ENCODE peak calls at places on chromosomes 11 and 22, in four cellular contexts. E is H1, N is mesendoderm, T is IMR-90. G is an unnamed sample.

GRCh38 chr11:115348404-115348803 is 155.8 kb downstream of the CADM1 start:
- DNase-seq in E (no peak), N (no peak), T (no peak), G (no peak)

GRCh38 chr11:2716376-2717095 is 16.7 kb upstream of the KCNQ1OT1 start:
- DNase-seq in E (no peak), N (no peak), T (no peak), G (no peak)

GRCh38 chr11:20156280-20156875 is 3.9 kb downstream of the DBX1 start:
- DNase-seq in E (peak; percentile 87), N (peak; percentile 54), T (no peak), G (peak; percentile 86)

GRCh38 chr11:110762596-110762995 is 50.4 kb upstream of the ARHGAP20 start:
- DNase-seq in E (no peak), N (no peak), T (peak; percentile 49), G (no peak)

GRCh38 chr11:64372021-64372420 is 13.1 kb downstream of the RPS6KA4 start:
- DNase-seq in E (no peak), N (no peak), T (no peak), G (no peak)

GRCh38 chr11:17599460-17599925 is 52.4 kb downstream of the OTOG start:
- DNase-seq in E (no peak), N (no peak), T (no peak), G (no peak)

GRCh38 chr11:75261474-75261847 is 20.9 kb downstream of the TPBGL start:
- DNase-seq in E (no peak), N (no peak), T (no peak), G (peak; percentile 25)

GRCh38 chr11:122779047-122779629 is 59.2 kb upstream of the CRTAM start:
- DNase-seq in E (no peak), N (peak; percentile 37), T (no peak), G (no peak)

GRCh38 chr22:47806894-47807293 is 1044.4 kb downstream of the TBC1D22A start:
- DNase-seq in E (no peak), N (no peak), T (no peak), G (no peak)

GRCh38 chr11:79076526-79077115 is 364.2 kb downstream of the TENM4 start:
- DNase-seq in E (no peak), N (peak; percentile 50), T (no peak), G (no peak)

GRCh38 chr11:64866173-64866491 is 12.3 kb downstream of the EHD1 start:
- DNase-seq in E (no peak), N (no peak), T (no peak), G (no peak)

GRCh38 chr11:64343740-64344133 is 3.7 kb downstream of the CCDC88B start:
- DNase-seq in E (no peak), N (no peak), T (no peak), G (peak; percentile 64)

GRCh38 chr11:105740164-105740903 is 130.5 kb downstream of the GRIA4 start:
- DNase-seq in E (no peak), N (no peak), T (no peak), G (no peak)

GRCh38 chr11:11373934-11374333 is 20.9 kb upstream of the CSNK2A3 start:
- DNase-seq in E (no peak), N (peak; percentile 68), T (no peak), G (no peak)

GRCh38 chr11:13055200-13055599 is 46.1 kb downstream of the RASSF10 start:
- DNase-seq in E (no peak), N (no peak), T (no peak), G (no peak)

GRCh38 chr11:74055938-74056337 is 47.1 kb upstream of the UCP3 start:
- DNase-seq in E (no peak), N (peak; percentile 19), T (peak; percentile 88), G (no peak)

GRCh38 chr22:40526960-40527359 is 109.6 kb downstream of the MRTFA start:
- DNase-seq in E (no peak), N (no peak), T (no peak), G (no peak)
- H2BK5ac ChIP-seq in E (no peak overlapping the region), N (no peak overlapping the region), T (peak overlapping the region; percentile 24), G (no peak overlapping the region)

GRCh38 chr11:128520886-128521696 is 66.3 kb downstream of the ETS1 start:
- DNase-seq in E (no peak), N (no peak), T (no peak), G (no peak)
- H3K4me1 ChIP-seq in E (peaks cover 2% of the 10 kb centered on the region), N (peaks cover 9% of the 10 kb centered on the region), T (peaks cover 35% of the 10 kb centered on the region), G (peaks cover 2% of the 10 kb centered on the region)

DNA sequence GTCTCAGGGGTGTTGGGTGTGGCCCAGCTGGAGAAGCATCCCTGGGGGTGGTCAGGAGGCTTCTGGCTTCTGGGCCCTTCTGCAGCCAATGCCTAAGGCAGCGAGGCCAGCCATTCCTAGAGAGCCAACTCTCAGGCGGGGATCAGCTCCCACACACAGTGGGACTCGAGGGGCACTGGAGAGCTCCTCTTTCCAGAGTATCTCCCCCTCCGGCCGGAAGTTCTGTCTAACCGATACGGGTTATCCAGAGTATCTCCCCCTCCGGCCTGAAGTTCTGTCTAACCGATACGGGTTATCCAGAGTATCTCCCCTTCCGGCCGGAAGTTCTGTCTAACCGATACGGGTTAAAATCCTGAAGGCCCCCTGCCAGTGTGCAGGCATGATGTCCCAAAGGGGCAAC is 71.2 kb upstream of the B3GAT1 start:
- DNase-seq in E (no peak), N (no peak), T (no peak), G (peak; percentile 14)
- H4K5ac ChIP-seq in E (no peak overlapping the region), N (no peak overlapping the region), T (no peak overlapping the region), G (no peak overlapping the region)

GRCh38 chr11:102760355-102761035 is 19.9 kb downstream of the MMP10 start:
- DNase-seq in E (no peak), N (peak; percentile 46), T (peak; percentile 98), G (no peak)
- H2BK5ac ChIP-seq in E (no peak overlapping the region), N (no peak overlapping the region), T (peak overlapping the region; percentile 67), G (no peak overlapping the region)

GRCh38 chr11:27216268-27217149 is 146.5 kb downstream of the CCDC34 start:
- DNase-seq in E (peak; percentile 35), N (no peak), T (peak; percentile 75), G (no peak)
- H3K4me1 ChIP-seq in E (peaks cover 18% of the 10 kb centered on the region), N (peaks cover 9% of the 10 kb centered on the region), T (peaks cover 27% of the 10 kb centered on the region), G (peaks cover 4% of the 10 kb centered on the region)

GRCh38 chr11:124074554-124074953 is 33.4 kb upstream of the OR10G7 start:
- DNase-seq in E (no peak), N (no peak), T (no peak), G (no peak)

GRCh38 chr11:124077266-124077665 is 36.1 kb upstream of the OR10G7 start:
- DNase-seq in E (no peak), N (no peak), T (no peak), G (no peak)

GRCh38 chr11:124075492-124075840 is 34.3 kb upstream of the OR10G7 start:
- DNase-seq in E (no peak), N (no peak), T (no peak), G (no peak)

GRCh38 chr11:124078591-124078990 is 36.7 kb upstream of the VWA5A start:
- DNase-seq in E (no peak), N (no peak), T (no peak), G (no peak)

DNA sequence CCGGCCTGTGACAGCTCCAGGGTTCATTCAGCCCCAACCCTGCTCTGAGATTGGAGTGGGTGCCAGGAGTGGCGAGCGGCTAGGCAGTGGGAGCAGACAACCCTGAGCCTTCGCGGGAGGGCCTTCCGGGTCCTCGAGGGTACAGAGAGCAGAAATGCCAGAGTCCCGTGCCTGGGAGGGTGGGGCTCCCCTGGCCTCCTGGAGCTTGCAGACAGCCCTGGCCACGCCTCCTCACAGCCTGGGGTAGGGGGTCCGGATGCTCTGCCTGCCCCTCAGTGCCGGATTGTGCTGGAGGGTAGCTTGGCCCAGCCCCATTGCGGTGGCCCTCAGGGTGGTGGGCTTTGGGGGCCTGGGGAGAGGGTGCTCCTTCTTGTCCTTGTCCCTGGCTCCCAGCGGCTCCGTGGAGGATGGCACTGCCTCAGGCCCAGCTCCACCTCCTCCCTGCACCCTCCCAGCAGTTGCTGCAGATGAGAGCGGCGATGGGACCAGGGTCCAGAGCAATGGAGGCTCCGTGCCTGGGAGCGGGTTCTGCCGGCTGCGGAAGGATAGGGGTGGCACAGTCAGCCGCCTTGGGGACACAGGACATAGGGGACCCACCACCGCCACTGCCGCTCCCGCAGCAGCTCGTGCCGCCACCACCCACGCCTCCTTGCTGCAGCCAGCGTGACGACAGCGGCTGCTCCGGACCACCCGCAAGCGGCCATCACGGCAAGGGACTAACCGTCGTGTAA is 34.9 kb upstream of the OR10G7 start:
- DNase-seq in E (no peak), N (no peak), T (no peak), G (peak; percentile 44)
- H4K5ac ChIP-seq in E (no peak overlapping the region), N (no peak overlapping the region), T (no peak overlapping the region), G (no peak overlapping the region)

GRCh38 chr11:32462296-32462695 is 27.0 kb upstream of the WT1 start:
- DNase-seq in E (no peak), N (no peak), T (no peak), G (no peak)
- H2BK5ac ChIP-seq in E (no peak overlapping the region), N (no peak overlapping the region), T (no peak overlapping the region), G (no peak overlapping the region)

DNA sequence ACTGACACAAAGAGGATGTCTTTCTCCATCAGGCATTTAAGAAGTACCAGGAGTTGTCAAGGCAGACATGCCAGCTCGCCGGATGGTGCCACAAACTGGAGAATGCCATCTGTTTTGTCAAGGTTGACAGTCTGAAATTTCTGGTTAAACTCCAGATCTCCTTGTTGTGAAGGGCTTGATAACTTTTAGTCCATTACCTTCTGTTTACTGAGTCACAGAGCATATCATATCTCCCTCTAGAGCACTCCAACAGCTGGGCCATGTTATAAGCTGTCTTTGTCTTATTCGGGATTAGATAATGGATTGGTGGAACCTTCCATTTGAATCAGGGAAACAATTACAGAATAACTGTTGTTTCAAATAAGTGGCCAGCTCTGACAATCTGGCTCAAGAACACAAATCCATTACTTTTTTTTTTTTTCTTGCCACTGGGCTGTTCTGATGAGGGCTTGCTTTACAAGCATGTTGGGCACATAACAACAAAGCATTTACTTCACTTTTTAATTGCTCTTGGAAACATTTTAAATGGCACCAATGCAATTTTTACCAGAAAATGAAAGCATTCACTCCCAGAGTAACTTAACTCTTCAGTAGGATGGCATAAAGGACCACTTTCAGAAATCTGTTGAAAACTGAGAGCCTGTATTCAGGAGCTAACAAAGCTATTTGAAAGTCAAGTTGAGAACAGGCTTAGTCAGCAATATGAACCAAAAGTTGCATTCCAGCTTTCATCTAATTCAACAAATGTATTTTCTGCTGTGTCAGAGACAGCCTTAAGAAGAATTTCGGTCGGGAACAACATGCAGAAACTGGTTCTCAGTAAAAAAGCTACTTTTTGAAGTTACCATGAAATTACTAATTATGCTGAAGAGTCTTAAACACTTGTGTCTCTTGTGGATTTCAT is 227.6 kb upstream of the PITPNB start:
- DNase-seq in E (no peak), N (no peak), T (no peak), G (no peak)
- H3K4me1 ChIP-seq in E (peaks cover 4% of the 10 kb centered on the region), N (no peaks in the 10 kb centered on the region), T (peaks cover 16% of the 10 kb centered on the region), G (no peaks in the 10 kb centered on the region)

GRCh38 chr22:22151308-22151707 is 93.3 kb upstream of the VPREB1 start:
- DNase-seq in E (no peak), N (no peak), T (no peak), G (no peak)

GRCh38 chr22:22155607-22156006 is 89.0 kb upstream of the VPREB1 start:
- DNase-seq in E (no peak), N (no peak), T (no peak), G (no peak)

GRCh38 chr22:22156716-22157499 is 87.7 kb upstream of the VPREB1 start:
- DNase-seq in E (peak; percentile 69), N (peak; percentile 82), T (peak; percentile 73), G (peak; percentile 68)

GRCh38 chr22:22156348-22156715 is 88.3 kb upstream of the VPREB1 start:
- DNase-seq in E (no peak), N (no peak), T (no peak), G (no peak)

GRCh38 chr22:22154068-22154467 is 90.5 kb upstream of the VPREB1 start:
- DNase-seq in E (no peak), N (no peak), T (no peak), G (no peak)
- H4K5ac ChIP-seq in E (no peak overlapping the region), N (no peak overlapping the region), T (no peak overlapping the region), G (no peak overlapping the region)

G was measured in H9.